ENCODE peak calls at places on chromosomes 3 and 15, in four cellular contexts. One of them, this sample, is unnamed.

GRCh38 chr3:60190073-60190472 is 1061.2 kb downstream of the FHIT start:
- DNase-seq in Calu3: no peak
- DNase-seq in stimulated activated CD4-positive, alpha-beta T cell treated with anti-CD3 and anti-CD28 coated beads, Interleukin-12 subunit alpha, Interleukin-12 subunit beta, amount 100 ng/mL, for 48 hours: no peak
- DNase-seq in NCI-H1105: no peak
- DNase-seq in this sample: no peak

GRCh38 chr3:134313839-134314587 is 60.2 kb downstream of the AMOTL2 start:
- DNase-seq in Calu3: no peak
- DNase-seq in NCI-H1105: no peak
- DNase-seq in stimulated activated CD4-positive, alpha-beta T cell treated with anti-CD3 and anti-CD28 coated beads, Interleukin-12 subunit alpha, Interleukin-12 subunit beta, amount 100 ng/mL, for 48 hours: no peak
- DNase-seq in this sample: no peak

GRCh38 chr3:184540777-184541681 is 20.6 kb upstream of the EPHB3 start:
- DNase-seq in Calu3: peak
- DNase-seq in NCI-H1105: peak
- DNase-seq in stimulated activated CD4-positive, alpha-beta T cell treated with anti-CD3 and anti-CD28 coated beads, Interleukin-12 subunit alpha, Interleukin-12 subunit beta, amount 100 ng/mL, for 48 hours: peak
- DNase-seq in this sample: peak

GRCh38 chr15:31106495-31107300 is 5.2 kb upstream of the TRPM1 start:
- DNase-seq in NCI-H1105: no peak
- DNase-seq in Calu3: no peak
- DNase-seq in stimulated activated CD4-positive, alpha-beta T cell treated with anti-CD3 and anti-CD28 coated beads, Interleukin-12 subunit alpha, Interleukin-12 subunit beta, amount 100 ng/mL, for 48 hours: no peak
- DNase-seq in this sample: no peak

GRCh38 chr3:70249509-70250160 is 62.8 kb downstream of the MDFIC2 start:
- DNase-seq in NCI-H1105: no peak
- DNase-seq in Calu3: no peak
- DNase-seq in stimulated activated CD4-positive, alpha-beta T cell treated with anti-CD3 and anti-CD28 coated beads, Interleukin-12 subunit alpha, Interleukin-12 subunit beta, amount 100 ng/mL, for 48 hours: no peak
- DNase-seq in this sample: no peak

GRCh38 chr3:144053121-144053520 is 81.5 kb downstream of the DIPK2A start:
- DNase-seq in stimulated activated CD4-positive, alpha-beta T cell treated with anti-CD3 and anti-CD28 coated beads, Interleukin-12 subunit alpha, Interleukin-12 subunit beta, amount 100 ng/mL, for 48 hours: no peak
- DNase-seq in NCI-H1105: no peak
- DNase-seq in Calu3: no peak
- DNase-seq in this sample: no peak

GRCh38 chr3:197592361-197593045 is 36.7 kb upstream of the BDH1 start:
- DNase-seq in Calu3: no peak
- DNase-seq in NCI-H1105: no peak
- DNase-seq in stimulated activated CD4-positive, alpha-beta T cell treated with anti-CD3 and anti-CD28 coated beads, Interleukin-12 subunit alpha, Interleukin-12 subunit beta, amount 100 ng/mL, for 48 hours: peak
- DNase-seq in this sample: no peak

GRCh38 chr3:47377186-47377585 is 3.6 kb upstream of the PTPN23 start:
- DNase-seq in NCI-H1105: no peak
- DNase-seq in stimulated activated CD4-positive, alpha-beta T cell treated with anti-CD3 and anti-CD28 coated beads, Interleukin-12 subunit alpha, Interleukin-12 subunit beta, amount 100 ng/mL, for 48 hours: no peak
- DNase-seq in Calu3: no peak
- DNase-seq in this sample: no peak

GRCh38 chr3:66485291-66485968 is 15.4 kb downstream of the LRIG1 start:
- DNase-seq in NCI-H1105: no peak
- DNase-seq in Calu3: no peak
- DNase-seq in stimulated activated CD4-positive, alpha-beta T cell treated with anti-CD3 and anti-CD28 coated beads, Interleukin-12 subunit alpha, Interleukin-12 subunit beta, amount 100 ng/mL, for 48 hours: no peak
- DNase-seq in this sample: no peak

GRCh38 chr15:63157891-63158431 is 684 bp upstream of the RPS27L start:
- DNase-seq in Calu3: peak
- DNase-seq in NCI-H1105: peak
- DNase-seq in stimulated activated CD4-positive, alpha-beta T cell treated with anti-CD3 and anti-CD28 coated beads, Interleukin-12 subunit alpha, Interleukin-12 subunit beta, amount 100 ng/mL, for 48 hours: no peak
- DNase-seq in this sample: peak

GRCh38 chr3:27729748-27730611 is 7.9 kb upstream of the EOMES start:
- DNase-seq in NCI-H1105: no peak
- DNase-seq in Calu3: no peak
- DNase-seq in stimulated activated CD4-positive, alpha-beta T cell treated with anti-CD3 and anti-CD28 coated beads, Interleukin-12 subunit alpha, Interleukin-12 subunit beta, amount 100 ng/mL, for 48 hours: no peak
- DNase-seq in this sample: no peak

GRCh38 chr3:15292765-15293522 is 39.4 kb downstream of the SH3BP5 start:
- DNase-seq in stimulated activated CD4-positive, alpha-beta T cell treated with anti-CD3 and anti-CD28 coated beads, Interleukin-12 subunit alpha, Interleukin-12 subunit beta, amount 100 ng/mL, for 48 hours: no peak
- DNase-seq in NCI-H1105: no peak
- DNase-seq in Calu3: no peak
- DNase-seq in this sample: no peak

GRCh38 chr3:66407281-66408218 is 93.3 kb downstream of the LRIG1 start:
- DNase-seq in stimulated activated CD4-positive, alpha-beta T cell treated with anti-CD3 and anti-CD28 coated beads, Interleukin-12 subunit alpha, Interleukin-12 subunit beta, amount 100 ng/mL, for 48 hours: peak
- DNase-seq in NCI-H1105: no peak
- DNase-seq in Calu3: peak
- DNase-seq in this sample: no peak

GRCh38 chr15:59688383-59688887 is 685 bp downstream of the BNIP2 start:
- DNase-seq in Calu3: peak
- DNase-seq in stimulated activated CD4-positive, alpha-beta T cell treated with anti-CD3 and anti-CD28 coated beads, Interleukin-12 subunit alpha, Interleukin-12 subunit beta, amount 100 ng/mL, for 48 hours: no peak
- DNase-seq in NCI-H1105: peak
- DNase-seq in this sample: no peak

GRCh38 chr15:31358957-31359721 is 32.5 kb downstream of the KLF13 start:
- DNase-seq in stimulated activated CD4-positive, alpha-beta T cell treated with anti-CD3 and anti-CD28 coated beads, Interleukin-12 subunit alpha, Interleukin-12 subunit beta, amount 100 ng/mL, for 48 hours: no peak
- DNase-seq in Calu3: no peak
- DNase-seq in NCI-H1105: no peak
- DNase-seq in this sample: no peak

GRCh38 chr15:53829471-53829870 is 70.0 kb upstream of the WDR72 start:
- DNase-seq in Calu3: no peak
- DNase-seq in stimulated activated CD4-positive, alpha-beta T cell treated with anti-CD3 and anti-CD28 coated beads, Interleukin-12 subunit alpha, Interleukin-12 subunit beta, amount 100 ng/mL, for 48 hours: no peak
- DNase-seq in NCI-H1105: no peak
- DNase-seq in this sample: no peak

GRCh38 chr3:14803981-14804834 is 14.6 kb upstream of the FGD5 start:
- DNase-seq in NCI-H1105: no peak
- DNase-seq in Calu3: no peak
- DNase-seq in stimulated activated CD4-positive, alpha-beta T cell treated with anti-CD3 and anti-CD28 coated beads, Interleukin-12 subunit alpha, Interleukin-12 subunit beta, amount 100 ng/mL, for 48 hours: no peak
- DNase-seq in this sample: no peak

GRCh38 chr3:185094691-185095090 is 58.2 kb downstream of the C3orf70 start:
- DNase-seq in stimulated activated CD4-positive, alpha-beta T cell treated with anti-CD3 and anti-CD28 coated beads, Interleukin-12 subunit alpha, Interleukin-12 subunit beta, amount 100 ng/mL, for 48 hours: no peak
- DNase-seq in NCI-H1105: no peak
- DNase-seq in Calu3: no peak
- DNase-seq in this sample: no peak

GRCh38 chr3:191762323-191762960 is 301.5 kb downstream of the PYDC2 start:
- DNase-seq in stimulated activated CD4-positive, alpha-beta T cell treated with anti-CD3 and anti-CD28 coated beads, Interleukin-12 subunit alpha, Interleukin-12 subunit beta, amount 100 ng/mL, for 48 hours: no peak
- DNase-seq in Calu3: no peak
- DNase-seq in NCI-H1105: no peak
- DNase-seq in this sample: no peak

GRCh38 chr3:81554348-81554747 is 207.1 kb downstream of the GBE1 start:
- DNase-seq in stimulated activated CD4-positive, alpha-beta T cell treated with anti-CD3 and anti-CD28 coated beads, Interleukin-12 subunit alpha, Interleukin-12 subunit beta, amount 100 ng/mL, for 48 hours: no peak
- DNase-seq in NCI-H1105: no peak
- DNase-seq in Calu3: no peak
- DNase-seq in this sample: no peak

This sample was measured in NCI-H510A.